ENCODE peak calls at places on chromosomes 4 and X, in six cellular contexts. B, V, F, A, Q and T are unnamed samples.

GRCh38 chr4:18689308-18689915 is 667.9 kb upstream of the LCORL start:
- DNase-seq in B (peak; percentile 75), V (peak; percentile 76), F (peak; percentile 61), A (peak; percentile 59), Q (peak; percentile 25), T (peak; percentile 19)

GRCh38 chr4:187362937-187363336 is 632.6 kb upstream of the ZFP42 start:
- DNase-seq in B (no peak), V (no peak), F (no peak), A (no peak), Q (no peak), T (no peak)

GRCh38 chrX:72020204-72020603 is 109.6 kb downstream of the NHSL2 start:
- DNase-seq in B (no peak), V (no peak), F (no peak), A (no peak), Q (no peak), T (no peak)

GRCh38 chr4:122117743-122118142 is 34.4 kb upstream of the BLTP1 start:
- DNase-seq in B (no peak), V (no peak), F (no peak), A (peak; percentile 43), Q (no peak), T (no peak)

GRCh38 chr4:8205749-8206611 is 6.9 kb downstream of the SH3TC1 start:
- DNase-seq in B (no peak), V (no peak), F (no peak), A (no peak), Q (no peak), T (no peak)

GRCh38 chrX:41027388-41027787 is 57.9 kb upstream of the USP9X start:
- DNase-seq in B (no peak), V (peak; percentile 48), F (peak; percentile 36), A (no peak), Q (no peak), T (no peak)

GRCh38 chr4:41024556-41025491 is 189.5 kb downstream of the APBB2 start:
- DNase-seq in B (no peak), V (no peak), F (peak; percentile 4), A (no peak), Q (no peak), T (no peak)

GRCh38 chrX:148609766-148610698 is 109.6 kb downstream of the AFF2 start:
- DNase-seq in B (no peak), V (no peak), F (peak; percentile 62), A (peak; percentile 49), Q (no peak), T (no peak)

GRCh38 chr4:27947320-27947719 is 1086.7 kb downstream of the STIM2 start:
- DNase-seq in B (no peak), V (no peak), F (no peak), A (no peak), Q (no peak), T (no peak)

GRCh38 chrX:42151808-42152207 is 228.5 kb upstream of the CASK start:
- DNase-seq in B (no peak), V (no peak), F (no peak), A (no peak), Q (no peak), T (no peak)

GRCh38 chrX:134603806-134604700 is 54.2 kb downstream of the PLAC1 start:
- DNase-seq in B (no peak), V (peak; percentile 75), F (no peak), A (peak; percentile 39), Q (no peak), T (no peak)

GRCh38 chr4:1243451-1244080 is 5.4 kb downstream of the CTBP1 start:
- DNase-seq in B (no peak), V (no peak), F (no peak), A (no peak), Q (peak; percentile 20), T (no peak)

GRCh38 chr4:21768349-21769310 is 179.9 kb downstream of the KCNIP4 start:
- DNase-seq in B (peak; percentile 28), V (peak; percentile 48), F (peak; percentile 63), A (peak; percentile 79), Q (peak; percentile 8), T (peak; percentile 40)

GRCh38 chrX:108484251-108484650 is 44.6 kb downstream of the COL4A5 start:
- DNase-seq in B (no peak), V (no peak), F (no peak), A (no peak), Q (no peak), T (no peak)

GRCh38 chr4:139735381-139736256 is 70.0 kb downstream of the MGST2 start:
- DNase-seq in B (peak; percentile 63), V (peak; percentile 5), F (peak; percentile 78), A (no peak), Q (peak; percentile 43), T (no peak)

GRCh38 chr4:186132577-186133277 is 28.2 kb downstream of the FAM149A start:
- DNase-seq in B (peak; percentile 47), V (peak; percentile 77), F (peak; percentile 77), A (peak; percentile 43), Q (no peak), T (no peak)

GRCh38 chr4:107666134-107666533 is 53.9 kb downstream of the PAPSS1 start:
- DNase-seq in B (no peak), V (no peak), F (peak; percentile 10), A (peak; percentile 29), Q (no peak), T (no peak)

GRCh38 chrX:11532291-11533075 is 133.2 kb downstream of the ARHGAP6 start:
- DNase-seq in B (no peak), V (no peak), F (no peak), A (no peak), Q (no peak), T (no peak)

GRCh38 chr4:184818216-184818564 is 7.6 kb downstream of the ACSL1 start:
- DNase-seq in B (no peak), V (no peak), F (no peak), A (no peak), Q (no peak), T (no peak)

GRCh38 chr4:104860227-104861123 is 286.2 kb upstream of the TET2 start:
- DNase-seq in B (peak; percentile 70), V (peak; percentile 59), F (peak; percentile 87), A (peak; percentile 59), Q (peak; percentile 44), T (peak; percentile 15)

GRCh38 chr4:121484633-121485032 is 103.8 kb upstream of the QRFPR start:
- DNase-seq in B (peak; percentile 15), V (peak; percentile 64), F (peak; percentile 67), A (peak; percentile 48), Q (no peak), T (peak; percentile 2)

GRCh38 chr4:128355301-128355700 is 67.7 kb upstream of the PGRMC2 start:
- DNase-seq in B (no peak), V (no peak), F (no peak), A (peak; percentile 31), Q (no peak), T (no peak)

GRCh38 chr4:82126641-82127040 is 247.2 kb downstream of the HNRNPD start:
- DNase-seq in B (no peak), V (no peak), F (no peak), A (no peak), Q (no peak), T (no peak)

GRCh38 chr4:127993150-127993549 is 27.9 kb downstream of the ABHD18 start:
- DNase-seq in B (no peak), V (no peak), F (no peak), A (no peak), Q (no peak), T (no peak)

GRCh38 chr4:185145572-185145971 is 2.5 kb downstream of the SLC25A4 start:
- DNase-seq in B (no peak), V (peak; percentile 52), F (no peak), A (no peak), Q (no peak), T (no peak)

GRCh38 chr4:151218343-151218742 is 58.6 kb upstream of the PRSS48 start:
- DNase-seq in B (no peak), V (peak; percentile 31), F (no peak), A (no peak), Q (no peak), T (no peak)

GRCh38 chr4:183563874-183564273 is 59.0 kb downstream of the ING2 start:
- DNase-seq in B (no peak), V (no peak), F (no peak), A (peak; percentile 75), Q (no peak), T (no peak)

GRCh38 chr4:15912961-15913630 is 25.4 kb downstream of the FGFBP1 start:
- DNase-seq in B (no peak), V (peak; percentile 61), F (no peak), A (no peak), Q (no peak), T (no peak)

GRCh38 chrX:134999469-134999868 is 8.7 kb downstream of the SMIM10 start:
- DNase-seq in B (no peak), V (no peak), F (peak; percentile 19), A (peak; percentile 35), Q (peak; percentile 12), T (no peak)

GRCh38 chr4:86870442-86871069 is 21.4 kb upstream of the SLC10A6 start:
- DNase-seq in B (no peak), V (no peak), F (no peak), A (no peak), Q (no peak), T (no peak)

GRCh38 chr4:153161599-153161971 is 42.7 kb upstream of the TRIM2 start:
- DNase-seq in B (no peak), V (no peak), F (no peak), A (no peak), Q (no peak), T (no peak)

GRCh38 chrX:48071986-48072605 is 656 bp upstream of the ZNF630 start:
- DNase-seq in B (no peak), V (no peak), F (no peak), A (no peak), Q (no peak), T (no peak)

GRCh38 chr4:38452009-38452408 is 212.0 kb upstream of the KLF3 start:
- DNase-seq in B (no peak), V (no peak), F (no peak), A (no peak), Q (no peak), T (no peak)

GRCh38 chr4:90419124-90419711 is 292.0 kb downstream of the CCSER1 start:
- DNase-seq in B (no peak), V (no peak), F (peak; percentile 46), A (peak; percentile 76), Q (peak; percentile 28), T (peak; percentile 5)

GRCh38 chrX:108209006-108209554 is 117.5 kb downstream of the ATG4A start:
- DNase-seq in B (no peak), V (no peak), F (peak; percentile 19), A (no peak), Q (no peak), T (no peak)

GRCh38 chr4:30770049-30770549 is 49.9 kb downstream of the PCDH7 start:
- DNase-seq in B (no peak), V (no peak), F (no peak), A (peak; percentile 65), Q (no peak), T (no peak)

GRCh38 chr4:89336818-89337395 is 29.3 kb upstream of the GPRIN3 start:
- DNase-seq in B (no peak), V (no peak), F (no peak), A (no peak), Q (no peak), T (no peak)

GRCh38 chrX:68851082-68851481 is 22.3 kb downstream of the EFNB1 start:
- DNase-seq in B (no peak), V (no peak), F (no peak), A (no peak), Q (no peak), T (no peak)